ENCODE peak calls at places on chromosomes 5 and 9, in eight cellular contexts. O is AG09309; H is activated CD8-positive, alpha-beta memory T cell treated with anti-CD3 and anti-CD28 coated beads for 4 hours; J is transverse colon; L is effector memory CD4-positive, alpha-beta T cell; F is stimulated activated CD8-positive, alpha-beta memory T cell treated with anti-CD3 and anti-CD28 coated beads, Interleukin-12 subunit alpha, Interleukin-12 subunit beta, amount 100 ng/mL, for 4 hours; Y is activated naive CD4-positive, alpha-beta T cell treated with anti-CD3 and anti-CD28 coated beads for 36 hours; X is T-helper 1 cell. Q is an unnamed sample.

GRCh38 chr5:58358436-58358835 is 101.5 kb downstream of the PLK2 start:
- DNase-seq in O (no peak), H (no peak), J (no peak), L (no peak), F (no peak), Y (no peak), X (no peak), Q (no peak)

GRCh38 chr5:53777864-53778618 is 217.6 kb downstream of the NDUFS4 start:
- DNase-seq in O (no peak), H (no peak), J (no peak), L (no peak), F (no peak), Y (peak; percentile 12), X (peak; percentile 46), Q (no peak)

GRCh38 chr9:112005939-112006338 is 109.3 kb downstream of the UGCG start:
- DNase-seq in O (no peak), H (no peak), J (no peak), L (no peak), F (no peak), Y (no peak), X (no peak), Q (no peak)

GRCh38 chr9:129267141-129267540 is 89.1 kb upstream of the IER5L start:
- DNase-seq in O (no peak), H (no peak), J (no peak), L (no peak), F (no peak), Y (no peak), X (no peak), Q (no peak)

GRCh38 chr5:39024005-39024404 is 50.2 kb downstream of the RICTOR start:
- DNase-seq in O (no peak), H (no peak), J (no peak), L (no peak), F (no peak), Y (peak; percentile 22), X (no peak), Q (no peak)

GRCh38 chr5:50595199-50595598 is 71.2 kb upstream of the PARP8 start:
- DNase-seq in O (peak; percentile 73), H (no peak), J (no peak), L (no peak), F (no peak), Y (no peak), X (no peak), Q (peak; percentile 95)

GRCh38 chr9:77952641-77953341 is 78.8 kb downstream of the GNAQ start:
- DNase-seq in O (no peak), H (no peak), J (no peak), L (no peak), F (no peak), Y (no peak), X (no peak), Q (no peak)

GRCh38 chr9:99873531-99873930 is 32.9 kb upstream of the STX17 start:
- DNase-seq in O (peak; percentile 16), H (no peak), J (no peak), L (no peak), F (no peak), Y (no peak), X (no peak), Q (peak; percentile 48)

GRCh38 chr5:57768771-57769170 is 286.2 kb upstream of the ACTBL2 start:
- DNase-seq in O (no peak), H (no peak), J (no peak), L (no peak), F (no peak), Y (no peak), X (no peak), Q (no peak)

GRCh38 chr9:37975639-37976038 is 71.7 kb upstream of the SLC25A51 start:
- DNase-seq in O (no peak), H (no peak), J (no peak), L (no peak), F (no peak), Y (no peak), X (no peak), Q (no peak)

GRCh38 chr5:83034036-83034435 is 43.2 kb downstream of the TMEM167A start:
- DNase-seq in O (no peak), H (no peak), J (no peak), L (no peak), F (no peak), Y (no peak), X (no peak), Q (no peak)

GRCh38 chr9:6410653-6411052 is 2.3 kb upstream of the UHRF2 start:
- DNase-seq in O (no peak), H (no peak), J (no peak), L (no peak), F (no peak), Y (no peak), X (no peak), Q (no peak)

GRCh38 chr5:98770158-98770910 is 3.1 kb upstream of the RGMB start:
- DNase-seq in O (no peak), H (no peak), J (peak; percentile 60), L (peak; percentile 11), F (peak; percentile 0), Y (peak; percentile 39), X (peak; percentile 16), Q (peak; percentile 57)

GRCh38 chr9:124222918-124223720 is 34.6 kb upstream of the NEK6 start:
- DNase-seq in O (no peak), H (no peak), J (peak; percentile 90), L (no peak), F (no peak), Y (no peak), X (no peak), Q (peak; percentile 71)

GRCh38 chr5:11191673-11192072 is 430.6 kb upstream of the DAP start:
- DNase-seq in O (no peak), H (no peak), J (no peak), L (no peak), F (no peak), Y (no peak), X (no peak), Q (no peak)

GRCh38 chr5:79464695-79465332 is 49.1 kb downstream of the HOMER1 start:
- DNase-seq in O (no peak), H (no peak), J (no peak), L (no peak), F (no peak), Y (no peak), X (peak; percentile 15), Q (peak; percentile 8)

GRCh38 chr9:15137658-15138356 is 169.2 kb downstream of the TTC39B start:
- DNase-seq in O (no peak), H (no peak), J (no peak), L (no peak), F (no peak), Y (no peak), X (no peak), Q (no peak)

GRCh38 chr9:6869081-6869948 is 111.5 kb downstream of the KDM4C start:
- DNase-seq in O (no peak), H (no peak), J (no peak), L (no peak), F (no peak), Y (no peak), X (no peak), Q (no peak)

GRCh38 chr5:147188200-147189108 is 46.4 kb upstream of the STK32A start:
- DNase-seq in O (no peak), H (no peak), J (peak; percentile 18), L (no peak), F (no peak), Y (peak; percentile 61), X (peak; percentile 44), Q (peak; percentile 58)

GRCh38 chr5:36840077-36840476 is 36.5 kb upstream of the NIPBL start:
- DNase-seq in O (no peak), H (no peak), J (no peak), L (no peak), F (no peak), Y (no peak), X (no peak), Q (no peak)

GRCh38 chr9:125142560-125143376 is 560 bp downstream of the SCAI start:
- DNase-seq in O (no peak), H (no peak), J (peak; percentile 11), L (no peak), F (peak; percentile 1), Y (peak; percentile 31), X (peak; percentile 8), Q (no peak)

GRCh38 chr9:81071108-81071507 is 618.2 kb downstream of the TLE1 start:
- DNase-seq in O (no peak), H (no peak), J (no peak), L (no peak), F (no peak), Y (no peak), X (no peak), Q (peak; percentile 21)

GRCh38 chr9:95000821-95001220 is 274.3 kb downstream of the AOPEP start:
- DNase-seq in O (no peak), H (no peak), J (no peak), L (no peak), F (no peak), Y (no peak), X (no peak), Q (no peak)

GRCh38 chr5:154520861-154521453 is 42.9 kb upstream of the HAND1 start:
- DNase-seq in O (no peak), H (no peak), J (peak; percentile 24), L (no peak), F (no peak), Y (peak; percentile 30), X (no peak), Q (no peak)

GRCh38 chr9:92188969-92189781 is 74.0 kb upstream of the SPTLC1 start:
- DNase-seq in O (no peak), H (no peak), J (no peak), L (no peak), F (no peak), Y (no peak), X (no peak), Q (no peak)

GRCh38 chr9:31790720-31791119 is 593.7 kb upstream of the ACO1 start:
- DNase-seq in O (no peak), H (no peak), J (no peak), L (no peak), F (no peak), Y (no peak), X (no peak), Q (no peak)

GRCh38 chr9:16817002-16817401 is 53.5 kb downstream of the BNC2 start:
- DNase-seq in O (no peak), H (no peak), J (no peak), L (no peak), F (no peak), Y (no peak), X (no peak), Q (no peak)